ENCODE peak calls at places on chromosomes 3 and 15, in nine cellular contexts. U is pons; G is neural progenitor cell; J is NCI-H1092 treated with DMSO at 0.1 percent for 48 hours; I is stimulated activated CD8-positive, alpha-beta memory T cell treated with anti-CD3 and anti-CD28 coated beads, Interleukin-12 subunit alpha, Interleukin-12 subunit beta, amount 100 ng/mL, for 1 hour; D is activated T-helper 1 cell treated with anti-CD3 and anti-CD28 coated beads, Interleukin-12 subunit alpha, Interleukin-12 subunit beta, Interleukin-2, Interleukin-4 antibody, amounts not matched to agents 30 ng/mL and 10 ng/mL and 1 ng/mL, durations not matched to agents 14 hours and 24 hours and 36 hours; O is foreskin fibroblast; F is cardiac muscle cell; A is activated B cell treated with CpG ODN at 0.5 μM for 24 hours. P is an unnamed sample.

GRCh38 chr3:113241292-113242033 is 30.1 kb downstream of the BOC start:
- DNase-seq in G (peak; percentile 75), U (no peak), J (peak; percentile 23), I (no peak), A (no peak), D (no peak), O (no peak), F (peak; percentile 26), P (no peak)

GRCh38 chr3:119779731-119780383 is 2.0 kb upstream of the NR1I2 start:
- DNase-seq in J (no peak), O (no peak), D (no peak), A (no peak), U (no peak), I (no peak), G (no peak), F (no peak), P (no peak)

GRCh38 chr15:100457201-100457600 is 71.5 kb downstream of the CERS3 start:
- DNase-seq in G (peak; percentile 24), D (no peak), I (no peak), O (peak; percentile 3), U (no peak), J (no peak), A (no peak), F (peak; percentile 11), P (no peak)

GRCh38 chr15:76398301-76398700 is 61.7 kb downstream of the ISL2 start:
- DNase-seq in O (no peak), A (no peak), D (no peak), U (no peak), F (no peak), J (peak; percentile 90), I (no peak), G (no peak), P (no peak)

GRCh38 chr3:133413166-133414020 is 13.5 kb downstream of the BFSP2 start:
- DNase-seq in G (peak; percentile 17), F (peak; percentile 29), D (no peak), A (no peak), I (no peak), J (peak; percentile 58), U (peak; percentile 92), O (peak; percentile 29), P (no peak)

GRCh38 chr15:64305261-64305660 is 50.7 kb downstream of the CSNK1G1 start:
- DNase-seq in G (peak; percentile 20), D (no peak), I (no peak), U (no peak), A (no peak), J (no peak), O (no peak), F (no peak), P (no peak)

GRCh38 chr3:191963182-191963581 is 502.2 kb downstream of the PYDC2 start:
- DNase-seq in O (no peak), G (peak; percentile 78), F (no peak), U (no peak), A (no peak), I (no peak), J (no peak), D (no peak), P (no peak)

GRCh38 chr15:65421360-65422215 is 1.2 kb downstream of the IGDCC4 start:
- DNase-seq in F (peak; percentile 52), A (no peak), O (no peak), G (peak; percentile 99), U (peak; percentile 24), D (no peak), I (no peak), J (no peak), P (peak; percentile 69)

GRCh38 chr15:84981711-84982300 is at the start of gene PDE8A:
- DNase-seq in F (peak; percentile 62), A (peak; percentile 58), I (peak; percentile 32), U (no peak), O (peak; percentile 33), J (peak; percentile 11), D (peak; percentile 51), G (peak; percentile 76), P (peak; percentile 52)

GRCh38 chr3:168285506-168285905 is 189.8 kb upstream of the GOLIM4 start:
- DNase-seq in O (no peak), D (no peak), A (no peak), G (no peak), U (no peak), J (no peak), F (no peak), I (no peak), P (no peak)

GRCh38 chr3:142993958-142994442 is 7.4 kb upstream of the U2SURP start:
- DNase-seq in D (peak; percentile 39), F (peak; percentile 70), I (peak; percentile 32), G (peak; percentile 80), O (peak; percentile 63), A (peak; percentile 25), J (peak; percentile 31), U (peak; percentile 69), P (peak; percentile 69)

GRCh38 chr3:182618981-182619591 is 174.2 kb upstream of the ATP11B start:
- DNase-seq in O (no peak), F (no peak), J (no peak), G (no peak), U (no peak), A (no peak), I (no peak), D (no peak), P (no peak)

GRCh38 chr3:18099611-18100010 is 325.5 kb downstream of the SATB1 start:
- DNase-seq in I (no peak), J (no peak), D (no peak), G (no peak), U (no peak), O (no peak), F (no peak), A (no peak), P (no peak)

GRCh38 chr3:55518451-55518850 is 31.3 kb upstream of the WNT5A start:
- DNase-seq in F (no peak), A (no peak), G (no peak), O (no peak), D (no peak), U (no peak), I (no peak), J (no peak), P (no peak)

GRCh38 chr15:74320358-74321247 is 46.8 kb downstream of the CYP11A1 start:
- DNase-seq in A (no peak), G (peak; percentile 81), O (no peak), J (peak; percentile 84), I (no peak), D (no peak), F (peak; percentile 64), U (peak; percentile 25), P (peak; percentile 69)

P was measured in adrenal gland.